ENCODE peak calls at places on chromosomes 12 and 14, in six cellular contexts. X is thyroid gland, Y is right atrium auricular region, N is fibroblast of lung, F is body of pancreas, K is cardiac muscle cell. J is an unnamed sample.

GRCh38 chr14:102225936-102226335 is 79.0 kb downstream of the MOK start:
- DNase-seq in X (no peak), Y (no peak), N (no peak), F (no peak), K (no peak), J (no peak)

GRCh38 chr12:47270782-47271664 is 191.3 kb upstream of the AMIGO2 start:
- DNase-seq in X (no peak), Y (no peak), N (peak; percentile 21), F (no peak), K (peak; percentile 71), J (peak; percentile 79)

GRCh38 chr12:110920324-110920910 is at the start of gene MYL2:
- DNase-seq in X (no peak), Y (peak; percentile 65), N (no peak), F (no peak), K (no peak), J (no peak)

GRCh38 chr12:11688379-11688778 is 38.9 kb downstream of the ETV6 start:
- DNase-seq in X (no peak), Y (no peak), N (no peak), F (no peak), K (no peak), J (no peak)

GRCh38 chr14:106843951-106844483 is 1317.6 kb downstream of the TMEM121 start:
- DNase-seq in X (no peak), Y (no peak), N (no peak), F (peak; percentile 59), K (no peak), J (no peak)

GRCh38 chr12:131860472-131861260 is 32.5 kb downstream of the MMP17 start:
- DNase-seq in X (peak; percentile 81), Y (peak; percentile 60), N (peak; percentile 90), F (no peak), K (peak; percentile 76), J (peak; percentile 74)

GRCh38 chr12:39127401-39127800 is 222.0 kb upstream of the CPNE8 start:
- DNase-seq in X (no peak), Y (no peak), N (no peak), F (no peak), K (peak; percentile 43), J (no peak)

GRCh38 chr14:68574461-68574860 is 218.4 kb downstream of the ZFP36L1 start:
- DNase-seq in X (peak; percentile 18), Y (no peak), N (no peak), F (no peak), K (no peak), J (no peak)

GRCh38 chr12:92503977-92504966 is 198.5 kb upstream of the PLEKHG7 start:
- DNase-seq in X (peak; percentile 78), Y (peak; percentile 63), N (no peak), F (peak; percentile 62), K (no peak), J (no peak)

GRCh38 chr12:15700595-15700994 is 88.6 kb downstream of the EPS8 start:
- DNase-seq in X (no peak), Y (no peak), N (peak; percentile 95), F (no peak), K (peak; percentile 92), J (no peak)

GRCh38 chr14:61470261-61470953 is 149.0 kb downstream of the PRKCH start:
- DNase-seq in X (no peak), Y (no peak), N (peak; percentile 99), F (peak; percentile 10), K (peak; percentile 100), J (no peak)

GRCh38 chr12:102010265-102010994 is 51.4 kb downstream of the WASHC3 start:
- DNase-seq in X (no peak), Y (no peak), N (no peak), F (no peak), K (no peak), J (no peak)

GRCh38 chr14:74975059-74975810 is 19.8 kb upstream of the PGF start:
- DNase-seq in X (peak; percentile 64), Y (peak; percentile 85), N (peak; percentile 33), F (peak; percentile 36), K (peak; percentile 74), J (peak; percentile 33)

GRCh38 chr14:27945512-27945911 is 821.1 kb upstream of the FOXG1 start:
- DNase-seq in X (no peak), Y (no peak), N (no peak), F (no peak), K (no peak), J (no peak)

GRCh38 chr14:98725196-98725595 is 546.8 kb downstream of the BCL11B start:
- DNase-seq in X (no peak), Y (no peak), N (no peak), F (no peak), K (no peak), J (no peak)

GRCh38 chr12:101824831-101825230 is 5.9 kb downstream of the GNPTAB start:
- DNase-seq in X (no peak), Y (no peak), N (no peak), F (no peak), K (no peak), J (no peak)

GRCh38 chr12:4114986-4115385 is 158.6 kb upstream of the CCND2 start:
- DNase-seq in X (no peak), Y (no peak), N (no peak), F (no peak), K (no peak), J (peak; percentile 23)

GRCh38 chr12:120801146-120801545 is 75.5 kb downstream of the ACADS start:
- DNase-seq in X (no peak), Y (no peak), N (no peak), F (no peak), K (no peak), J (no peak)

GRCh38 chr12:96908170-96908675 is 1.2 kb downstream of the NEDD1 start:
- DNase-seq in X (no peak), Y (no peak), N (no peak), F (no peak), K (no peak), J (no peak)

GRCh38 chr14:99729991-99730875 is 46.1 kb downstream of the CYP46A1 start:
- DNase-seq in X (peak; percentile 74), Y (peak; percentile 59), N (no peak), F (peak; percentile 84), K (no peak), J (peak; percentile 61)
- H3K4me3 ChIP-seq in X (peak overlapping the region; percentile 35), Y (peak overlapping the region; percentile 59), N (no peak overlapping the region), F (no peak overlapping the region), K (peak overlapping the region; percentile 48), J (peak overlapping the region; percentile 26)

GRCh38 chr12:6458281-6459003 is 6.6 kb downstream of the TAPBPL start:
- DNase-seq in X (no peak), Y (no peak), N (no peak), F (no peak), K (no peak), J (no peak)

GRCh38 chr12:6461401-6462233 is 8.9 kb downstream of the VAMP1 start:
- DNase-seq in X (no peak), Y (peak; percentile 64), N (no peak), F (no peak), K (no peak), J (no peak)

GRCh38 chr12:6460751-6461371 is 9.0 kb downstream of the TAPBPL start:
- DNase-seq in X (no peak), Y (no peak), N (no peak), F (no peak), K (no peak), J (no peak)

GRCh38 chr12:6457220-6457945 is 5.5 kb downstream of the TAPBPL start:
- DNase-seq in X (no peak), Y (no peak), N (no peak), F (no peak), K (no peak), J (no peak)

GRCh38 chr12:6459004-6459337 is 7.1 kb downstream of the TAPBPL start:
- DNase-seq in X (no peak), Y (no peak), N (no peak), F (no peak), K (no peak), J (no peak)
- H3K36me3 ChIP-seq in X (peaks cover 50% of the 10 kb centered on the region), Y (peaks cover 80% of the 10 kb centered on the region), N (peaks cover 28% of the 10 kb centered on the region), F (peaks cover 4% of the 10 kb centered on the region), K (peaks cover 14% of the 10 kb centered on the region), J (peaks cover 21% of the 10 kb centered on the region)

GRCh38 chr14:104576607-104577332 is 2.8 kb upstream of the C14orf180 start:
- DNase-seq in X (no peak), Y (no peak), N (no peak), F (no peak), K (no peak), J (no peak)
- H3K27me3 ChIP-seq in X (no peaks in the 10 kb centered on the region), Y (no peaks in the 10 kb centered on the region), N (no peaks in the 10 kb centered on the region), F (no peaks in the 10 kb centered on the region), K (no peaks in the 10 kb centered on the region), J (peaks cover 57% of the 10 kb centered on the region)

GRCh38 chr12:112551681-112552080 is 132.9 kb downstream of the PTPN11 start:
- DNase-seq in X (no peak), Y (no peak), N (no peak), F (no peak), K (no peak), J (no peak)

GRCh38 chr12:112557954-112558630 is 139.3 kb downstream of the PTPN11 start:
- DNase-seq in X (no peak), Y (no peak), N (no peak), F (no peak), K (no peak), J (no peak)

GRCh38 chr12:112559784-112560183 is 141.0 kb downstream of the PTPN11 start:
- DNase-seq in X (no peak), Y (no peak), N (no peak), F (no peak), K (peak; percentile 2), J (no peak)

GRCh38 chr12:112555621-112556233 is 137.0 kb downstream of the PTPN11 start:
- DNase-seq in X (no peak), Y (no peak), N (no peak), F (no peak), K (no peak), J (no peak)
- H3K4me3 ChIP-seq in X (no peak overlapping the region), Y (no peak overlapping the region), N (no peak overlapping the region), F (no peak overlapping the region), K (no peak overlapping the region), J (no peak overlapping the region)

DNA sequence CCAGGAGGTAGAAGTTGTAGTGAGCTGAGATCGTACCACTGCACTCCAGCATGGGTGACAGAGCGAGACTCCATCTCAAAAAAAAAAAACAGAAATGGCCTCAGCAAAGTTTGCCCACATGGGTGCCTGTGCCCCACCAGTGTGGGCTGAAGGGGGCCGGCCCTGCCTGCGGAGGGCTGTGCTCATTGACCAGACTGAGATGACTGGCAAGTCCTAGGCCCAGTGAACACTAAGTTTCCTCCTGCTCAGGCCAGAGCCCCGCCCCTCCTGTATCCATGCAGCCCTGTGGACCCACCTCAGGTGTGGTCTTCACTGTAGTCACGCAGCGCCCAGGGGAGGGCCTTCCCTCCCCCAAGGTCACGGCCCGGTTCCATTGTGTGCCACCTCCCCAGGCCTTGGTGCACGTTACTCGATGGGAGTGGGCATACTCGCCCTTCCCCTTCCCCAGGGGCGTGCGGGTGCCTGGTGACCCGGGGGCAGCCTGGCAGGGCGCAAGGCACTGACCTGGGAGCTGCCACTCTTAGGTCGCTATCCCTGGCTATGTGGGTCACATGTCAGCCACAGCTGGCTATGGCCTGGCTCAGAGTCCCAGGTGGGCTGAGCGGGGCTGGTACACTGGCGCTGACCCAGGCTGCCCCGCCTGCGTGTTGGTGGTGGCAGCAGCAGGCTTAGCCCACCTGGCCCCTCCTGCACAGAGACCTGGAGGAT is 16.1 kb downstream of the INF2 start:
- DNase-seq in X (no peak), Y (no peak), N (no peak), F (no peak), K (no peak), J (no peak)
- H3K36me3 ChIP-seq in X (peaks cover 9% of the 10 kb centered on the region), Y (peaks cover 26% of the 10 kb centered on the region), N (peaks cover 56% of the 10 kb centered on the region), F (no peaks in the 10 kb centered on the region), K (no peaks in the 10 kb centered on the region), J (peaks cover 75% of the 10 kb centered on the region)

GRCh38 chr14:21069388-21070082 is 569 bp upstream of the ARHGEF40 start:
- DNase-seq in X (peak; percentile 15), Y (no peak), N (peak; percentile 23), F (peak; percentile 56), K (peak; percentile 71), J (no peak)
- H3K27me3 ChIP-seq in X (no peaks in the 10 kb centered on the region), Y (no peaks in the 10 kb centered on the region), N (no peaks in the 10 kb centered on the region), F (no peaks in the 10 kb centered on the region), K (no peaks in the 10 kb centered on the region), J (peaks cover 12% of the 10 kb centered on the region)